ENCODE peak calls at places on chromosomes 13 and 19, in four cellular contexts. Q, A, M and L are unnamed samples.
A peak's percentile ranks its signal among the peaks of the same experiment; 100 is the strongest.

GRCh38 chr13:33611016-33611805 is 206.7 kb upstream of the RFC3 start:
- DNase-seq in Q (no peak), M (peak; percentile 66), A (no peak), L (peak; percentile 86)

GRCh38 chr19:42606660-42607351 is 12.1 kb upstream of the CEACAM8 start:
- DNase-seq in Q (peak; percentile 73), A (peak; percentile 83), M (peak; percentile 66), L (peak; percentile 54)

GRCh38 chr13:65260938-65261880 is 1968.9 kb downstream of the PCDH9 start:
- DNase-seq in Q (peak; percentile 1), A (no peak), M (no peak), L (peak; percentile 36)

GRCh38 chr13:76972430-76972829 is 19.5 kb upstream of the CLN5 start:
- DNase-seq in M (no peak), A (no peak), Q (no peak), L (peak; percentile 38)

GRCh38 chr13:102878491-102878890 is 32.7 kb downstream of the ERCC5 start:
- DNase-seq in Q (no peak), M (peak; percentile 19), A (no peak), L (peak; percentile 70)

GRCh38 chr13:73001971-73002370 is 56.8 kb upstream of the KLF5 start:
- DNase-seq in M (no peak), A (no peak), Q (no peak), L (no peak)

GRCh38 chr13:41159174-41159573 is 26.6 kb upstream of the KBTBD6 start:
- DNase-seq in M (no peak), A (no peak), Q (no peak), L (no peak)

GRCh38 chr13:73767191-73767741 is 366.9 kb downstream of the KLF12 start:
- DNase-seq in Q (no peak), A (no peak), M (peak; percentile 22), L (peak; percentile 54)

GRCh38 chr13:82747948-82748347 is 1134.3 kb downstream of the SLITRK1 start:
- DNase-seq in A (no peak), Q (peak; percentile 66), M (no peak), L (peak; percentile 58)

GRCh38 chr19:40056505-40056904 is 474 bp upstream of the ZNF780B start:
- DNase-seq in M (no peak), Q (no peak), A (no peak), L (no peak)

GRCh38 chr13:77506874-77507273 is 28.6 kb upstream of the SCEL start:
- DNase-seq in Q (no peak), M (no peak), A (no peak), L (peak; percentile 28)

GRCh38 chr19:9857920-9858746 is 23.0 kb downstream of the PIN1 start:
- DNase-seq in Q (no peak), A (peak; percentile 39), M (no peak), L (no peak)

GRCh38 chr19:39475748-39476147 is 4.9 kb upstream of the TIMM50 start:
- DNase-seq in M (no peak), Q (no peak), A (no peak), L (no peak)

GRCh38 chr19:44807162-44807561 is 1.7 kb upstream of the BCAM start:
- DNase-seq in A (no peak), Q (no peak), M (peak; percentile 72), L (no peak)

GRCh38 chr13:112744306-112745021 is 54.6 kb downstream of the ATP11A start:
- DNase-seq in Q (peak; percentile 21), M (peak; percentile 67), A (no peak), L (no peak)

GRCh38 chr13:74575729-74576125 is 441.5 kb upstream of the KLF12 start:
- DNase-seq in A (peak; percentile 72), Q (peak; percentile 72), M (peak; percentile 27), L (peak; percentile 43)

GRCh38 chr13:113267642-113268405 is 29.2 kb upstream of the LAMP1 start:
- DNase-seq in Q (no peak), M (no peak), A (no peak), L (no peak)

GRCh38 chr19:609001-609340 is 19.3 kb downstream of the HCN2 start:
- DNase-seq in A (no peak), M (no peak), Q (no peak), L (no peak)

GRCh38 chr13:101618440-101619187 is 166.1 kb downstream of the ITGBL1 start:
- DNase-seq in A (no peak), M (no peak), Q (no peak), L (no peak)

GRCh38 chr19:17346109-17346671 is 8.8 kb downstream of the GTPBP3 start:
- DNase-seq in Q (peak; percentile 57), A (peak; percentile 90), M (peak; percentile 71), L (peak; percentile 68)

GRCh38 chr13:45670481-45670880 is 31.6 kb upstream of the CBY2 start:
- DNase-seq in A (no peak), M (no peak), Q (no peak), L (no peak)

GRCh38 chr13:88000787-88001186 is 329.6 kb downstream of the SLITRK5 start:
- DNase-seq in Q (no peak), M (peak; percentile 1), A (no peak), L (no peak)

GRCh38 chr19:12783849-12784393 is 7.4 kb upstream of the JUNB start:
- DNase-seq in A (peak; percentile 57), M (peak; percentile 79), Q (peak; percentile 47), L (no peak)

GRCh38 chr19:37963190-37963947 is 56.4 kb downstream of the SIPA1L3 start:
- DNase-seq in M (no peak), Q (peak; percentile 50), A (no peak), L (peak; percentile 43)

GRCh38 chr13:93079294-93079693 is 147.3 kb upstream of the GPC6 start:
- DNase-seq in Q (peak; percentile 3), A (no peak), M (no peak), L (peak; percentile 83)

GRCh38 chr19:38224014-38224862 is at the start of gene DPF1:
- DNase-seq in Q (peak; percentile 84), M (peak; percentile 79), A (peak; percentile 76), L (peak; percentile 55)

GRCh38 chr19:18232540-18233223 is 6.4 kb upstream of the PDE4C start:
- DNase-seq in A (peak; percentile 43), M (no peak), Q (peak; percentile 25), L (no peak)

GRCh38 chr13:112657850-112658445 is 31.9 kb upstream of the ATP11A start:
- DNase-seq in Q (peak; percentile 87), A (no peak), M (peak; percentile 99), L (peak; percentile 87)

GRCh38 chr19:39032164-39032918 is at the start of gene FBXO27:
- DNase-seq in A (peak; percentile 19), Q (peak; percentile 6), M (peak; percentile 37), L (peak; percentile 14)

GRCh38 chr13:77554079-77554478 is 18.6 kb downstream of the SCEL start:
- DNase-seq in A (no peak), M (peak; percentile 82), Q (no peak), L (no peak)

GRCh38 chr19:3304871-3305423 is 61.4 kb upstream of the NFIC start:
- DNase-seq in Q (peak; percentile 64), A (peak; percentile 89), M (peak; percentile 66), L (peak; percentile 73)

GRCh38 chr19:14496029-14496848 is at the start of gene GIPC1:
- DNase-seq in M (peak; percentile 100), Q (peak; percentile 99), A (peak; percentile 89), L (peak; percentile 100)

GRCh38 chr19:55464039-55464668 is 397 bp downstream of the C19orf85 start:
- DNase-seq in Q (no peak), A (no peak), M (no peak), L (no peak)

GRCh38 chr19:45172173-45172572 is 5.9 kb downstream of the TRAPPC6A start:
- DNase-seq in Q (no peak), A (no peak), M (no peak), L (no peak)

GRCh38 chr13:80562423-80562822 is 221.5 kb upstream of the SPRY2 start:
- DNase-seq in Q (no peak), A (no peak), M (no peak), L (no peak)

GRCh38 chr19:47408156-47408938 is 11.0 kb downstream of the MEIS3 start:
- DNase-seq in A (no peak), M (no peak), Q (no peak), L (no peak)

GRCh38 chr19:42280761-42281174 is 11.7 kb downstream of the CIC start:
- DNase-seq in Q (no peak), A (no peak), M (no peak), L (no peak)

GRCh38 chr19:37991841-37992248 is 84.8 kb downstream of the SIPA1L3 start:
- DNase-seq in A (no peak), Q (peak; percentile 47), M (peak; percentile 93), L (peak; percentile 35)

GRCh38 chr19:40800997-40801377 is 2.0 kb downstream of the EGLN2 start:
- DNase-seq in M (no peak), Q (no peak), A (no peak), L (no peak)